ENCODE peak calls at places on chromosomes 16 and 17, in nine cellular contexts. D is HL-60, P is fibroblast of the aortic adventitia, H is GM06990, Q is prostate gland, R is nephron progenitor cell, O is AG10803, Z is fibroblast of mammary gland, F is A549. U is an unnamed sample.

GRCh38 chr17:67800495-67800928 is 24.8 kb upstream of the BPTF start:
- DNase-seq in D (peak; percentile 78), H (peak; percentile 56), Q (peak; percentile 57), F (peak; percentile 80), Z (peak; percentile 78), O (peak; percentile 77), P (peak; percentile 80), R (peak; percentile 70), U (peak; percentile 71)

GRCh38 chr16:3431779-3432219 is 11.5 kb downstream of the ZNF597 start:
- DNase-seq in R (no peak), Z (peak; percentile 41), D (peak; percentile 96), O (peak; percentile 62), H (peak; percentile 33), F (no peak), P (peak; percentile 36), Q (no peak), U (no peak)

GRCh38 chr16:26475579-26475978 is 591.1 kb upstream of the C16orf82 start:
- DNase-seq in Z (no peak), F (no peak), P (no peak), H (no peak), O (no peak), D (no peak), Q (no peak), R (no peak), U (no peak)

GRCh38 chr16:88999457-89000206 is 22.6 kb upstream of the CBFA2T3 start:
- DNase-seq in Z (peak; percentile 6), Q (no peak), H (no peak), P (no peak), O (no peak), D (no peak), R (no peak), F (no peak), U (no peak)

GRCh38 chr17:44798352-44798751 is 31.7 kb downstream of the GJC1 start:
- DNase-seq in O (no peak), R (no peak), Q (no peak), F (no peak), H (no peak), P (no peak), Z (no peak), D (no peak), U (no peak)

GRCh38 chr16:51982715-51983680 is 563.9 kb downstream of the TOX3 start:
- DNase-seq in D (peak; percentile 49), P (peak; percentile 86), F (peak; percentile 25), Q (peak; percentile 61), O (peak; percentile 71), R (peak; percentile 61), H (peak; percentile 3), Z (peak; percentile 79), U (no peak)

GRCh38 chr16:4208529-4208835 is 33.4 kb downstream of the SRL start:
- DNase-seq in R (no peak), Q (no peak), H (no peak), F (no peak), Z (no peak), O (no peak), D (no peak), P (no peak), U (no peak)

GRCh38 chr17:70558821-70559220 is 389.5 kb downstream of the KCNJ2 start:
- DNase-seq in F (no peak), Q (no peak), O (no peak), P (no peak), Z (no peak), R (no peak), H (no peak), D (no peak), U (no peak)

GRCh38 chr17:77354721-77355455 is 214.1 kb downstream of the SEC14L1 start:
- DNase-seq in P (peak; percentile 98), Q (no peak), O (peak; percentile 99), Z (peak; percentile 99), H (no peak), R (no peak), F (peak; percentile 66), D (no peak), U (no peak)

GRCh38 chr17:204427-205175 is 23.2 kb upstream of the DOC2B start:
- DNase-seq in Q (no peak), H (no peak), R (no peak), Z (no peak), D (no peak), F (no peak), O (no peak), P (no peak), U (no peak)

GRCh38 chr17:15942207-15942833 is 2.6 kb upstream of the ADORA2B start:
- DNase-seq in P (no peak), D (peak; percentile 70), R (no peak), Q (no peak), F (no peak), O (no peak), Z (no peak), H (no peak), U (no peak)

GRCh38 chr16:49092704-49093103 is 188.9 kb downstream of the CBLN1 start:
- DNase-seq in F (no peak), Z (no peak), O (no peak), P (no peak), Q (no peak), H (no peak), D (no peak), R (no peak), U (no peak)

GRCh38 chr16:54442864-54443263 is 156.3 kb upstream of the IRX3 start:
- DNase-seq in F (no peak), Z (no peak), O (no peak), R (no peak), H (no peak), P (no peak), D (no peak), Q (no peak), U (no peak)

GRCh38 chr16:6335072-6335471 is 997.6 kb upstream of the RBFOX1 start:
- DNase-seq in F (peak; percentile 4), O (no peak), Z (peak; percentile 1), R (peak; percentile 53), P (no peak), H (no peak), D (no peak), Q (no peak), U (no peak)

GRCh38 chr16:30183236-30183960 is at the start of gene CORO1A:
- DNase-seq in D (peak; percentile 93), H (peak; percentile 95), O (peak; percentile 64), F (peak; percentile 67), P (peak; percentile 52), R (peak; percentile 90), Q (peak; percentile 77), Z (peak; percentile 64), U (peak; percentile 86)

GRCh38 chr16:30179195-30179594 is 4.2 kb upstream of the CORO1A start:
- DNase-seq in H (no peak), P (no peak), Q (no peak), D (no peak), R (no peak), Z (no peak), O (no peak), F (no peak), U (no peak)

GRCh38 chr16:30183961-30184429 is 593 bp downstream of the CORO1A start:
- DNase-seq in H (peak; percentile 87), F (no peak), O (no peak), D (peak; percentile 92), Z (no peak), Q (no peak), R (peak; percentile 5), P (no peak), U (no peak)

GRCh38 chr16:30179931-30180330 is 3.5 kb upstream of the CORO1A start:
- DNase-seq in D (no peak), O (no peak), Z (no peak), F (no peak), H (no peak), R (no peak), P (no peak), Q (no peak), U (no peak)

GRCh38 chr16:30180741-30181140 is 2.7 kb upstream of the CORO1A start:
- DNase-seq in O (no peak), Q (no peak), F (no peak), Z (no peak), R (no peak), D (no peak), P (no peak), H (no peak), U (no peak)
- TF ChIP-seq CTCF in O (no peak), Q (no peak), F (no peak), Z (no peak), R (no peak), D (no peak), P (no peak), H (no peak), U (no peak)

GRCh38 chr17:75720656-75721462 is at the start of gene ITGB4:
- DNase-seq in R (peak; percentile 66), H (peak; percentile 57), Z (no peak), D (no peak), P (no peak), O (no peak), F (peak; percentile 75), Q (peak; percentile 87), U (no peak)
- TF ChIP-seq CTCF in R (no peak), H (no peak), Z (no peak), D (no peak), P (no peak), O (no peak), F (peak; percentile 29), Q (no peak), U (peak; percentile 13)

GRCh38 chr17:78454346-78454745 is 75.9 kb downstream of the PGS1 start:
- DNase-seq in Z (no peak), D (no peak), R (no peak), P (no peak), Q (no peak), F (no peak), O (no peak), H (no peak), U (no peak)
- TF ChIP-seq CTCF in Z (no peak), D (no peak), R (no peak), P (no peak), Q (no peak), F (no peak), O (no peak), H (no peak), U (no peak)

DNA sequence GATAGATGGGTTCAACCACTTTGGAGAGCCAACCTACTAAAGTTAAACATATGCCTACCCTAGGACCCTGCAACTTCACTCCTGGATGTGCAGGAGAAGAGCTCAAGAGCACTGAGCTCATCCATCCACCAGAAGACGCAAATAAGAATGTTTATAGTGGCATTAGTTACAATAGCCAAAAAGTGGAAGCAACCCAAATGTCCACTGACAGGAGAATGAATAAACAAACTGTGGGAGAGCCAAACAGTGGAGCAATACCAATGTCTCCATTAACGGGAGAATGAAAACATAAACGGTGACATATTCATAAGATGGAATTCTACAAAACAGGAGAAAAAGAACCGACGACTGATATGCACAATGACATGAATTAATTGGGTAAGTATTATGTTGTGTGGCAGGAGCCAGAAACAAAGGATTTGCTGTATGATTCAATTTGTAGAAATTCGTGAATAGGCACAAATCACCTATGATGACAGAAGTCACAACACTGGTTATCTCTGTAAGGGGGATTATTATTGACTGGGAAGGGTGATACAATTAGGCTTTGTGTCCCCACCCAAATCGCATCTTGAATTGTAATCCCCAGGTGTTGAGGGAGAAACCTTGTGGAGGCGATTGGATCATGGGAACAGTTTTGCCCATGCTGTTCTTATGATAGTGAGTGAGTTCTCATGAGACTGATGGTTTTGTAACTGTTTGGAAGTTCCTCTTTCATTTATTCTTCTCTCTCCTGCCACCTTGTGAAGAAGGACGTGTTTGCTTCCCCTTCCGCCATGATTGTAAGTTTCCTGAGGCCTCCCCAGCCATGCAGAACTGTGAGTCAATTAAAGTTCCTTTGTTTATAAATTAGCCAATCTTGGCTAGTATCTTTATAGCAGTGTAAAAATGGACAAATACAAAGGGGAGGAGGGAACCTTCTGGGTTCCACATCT is 57.9 kb upstream of the PLCG2 start:
- DNase-seq in R (no peak), O (no peak), P (peak; percentile 18), F (no peak), Z (no peak), D (peak; percentile 33), Q (no peak), H (no peak), U (no peak)
- TF ChIP-seq CTCF in R (no peak), O (no peak), P (no peak), F (no peak), Z (no peak), D (no peak), Q (no peak), H (no peak), U (no peak)

U was measured in type B pancreatic cell.